ENCODE peak calls at places on chromosomes 16 and 17, in four cellular contexts. R, U, T and Y are unnamed samples.

GRCh38 chr17:67467500-67468481 is 90.7 kb downstream of the PITPNC1 start:
- DNase-seq in R (no peak), U (no peak), T (no peak), Y (no peak)

GRCh38 chr17:65261682-65262636 is 124.8 kb downstream of the RGS9 start:
- DNase-seq in R (no peak), U (no peak), T (peak; percentile 46), Y (peak; percentile 61)

GRCh38 chr17:18975597-18975996 is 23.6 kb downstream of the SLC5A10 start:
- DNase-seq in R (no peak), U (no peak), T (no peak), Y (no peak)

GRCh38 chr17:63506627-63507026 is 16.5 kb upstream of the KCNH6 start:
- DNase-seq in R (no peak), U (no peak), T (no peak), Y (no peak)

GRCh38 chr16:30921459-30921747 is 2.0 kb upstream of the FBXL19 start:
- DNase-seq in R (no peak), U (no peak), T (no peak), Y (no peak)

GRCh38 chr17:51857052-51857593 is 301.4 kb downstream of the CA10 start:
- DNase-seq in R (peak; percentile 63), U (peak; percentile 69), T (no peak), Y (no peak)

GRCh38 chr17:63665527-63666214 is 34.3 kb downstream of the LIMD2 start:
- DNase-seq in R (no peak), U (no peak), T (no peak), Y (no peak)

GRCh38 chr16:11800385-11800718 is 3.3 kb upstream of the ZC3H7A start:
- DNase-seq in R (no peak), U (no peak), T (no peak), Y (no peak)

GRCh38 chr17:51486091-51486490 is 225.7 kb downstream of the UTP18 start:
- DNase-seq in R (no peak), U (no peak), T (no peak), Y (no peak)

GRCh38 chr17:311119-311848 is 41.3 kb downstream of the RPH3AL start:
- DNase-seq in R (no peak), U (peak; percentile 42), T (no peak), Y (no peak)

GRCh38 chr17:36921131-36921851 is 16.0 kb upstream of the LHX1 start:
- DNase-seq in R (peak; percentile 92), U (peak; percentile 55), T (peak; percentile 61), Y (peak; percentile 47)

GRCh38 chr16:83926726-83927397 is 26.2 kb upstream of the OSGIN1 start:
- DNase-seq in R (peak; percentile 92), U (peak; percentile 90), T (peak; percentile 65), Y (peak; percentile 84)

GRCh38 chr16:31077024-31077423 is 2.8 kb downstream of the ZNF646 start:
- DNase-seq in R (no peak), U (no peak), T (no peak), Y (no peak)

GRCh38 chr16:49340466-49340865 is 33.1 kb upstream of the C16orf78 start:
- DNase-seq in R (no peak), U (no peak), T (no peak), Y (no peak)

GRCh38 chr17:18161226-18162094 is 22.2 kb upstream of the ALKBH5 start:
- DNase-seq in R (no peak), U (no peak), T (peak; percentile 27), Y (peak; percentile 33)

GRCh38 chr17:40443988-40444899 is 994 bp downstream of the IGFBP4 start:
- DNase-seq in R (peak; percentile 43), U (peak; percentile 39), T (peak; percentile 19), Y (peak; percentile 32)

GRCh38 chr16:477758-478157 is 49.8 kb upstream of the CAPN15 start:
- DNase-seq in R (no peak), U (no peak), T (no peak), Y (no peak)

GRCh38 chr17:47820023-47820789 is 1.4 kb downstream of the OSBPL7 start:
- DNase-seq in R (no peak), U (no peak), T (no peak), Y (no peak)

GRCh38 chr16:53629607-53630312 is 73.9 kb downstream of the RPGRIP1L start:
- DNase-seq in R (no peak), U (no peak), T (no peak), Y (no peak)

GRCh38 chr17:39628655-39629493 is 2.1 kb downstream of the PPP1R1B start:
- DNase-seq in R (no peak), U (no peak), T (no peak), Y (no peak)

GRCh38 chr16:51017969-51018368 is 133.1 kb downstream of the SALL1 start:
- DNase-seq in R (no peak), U (no peak), T (no peak), Y (no peak)

GRCh38 chr16:58402796-58403195 is 10.5 kb downstream of the GINS3 start:
- DNase-seq in R (no peak), U (no peak), T (peak; percentile 16), Y (no peak)
- H3K4me2 ChIP-seq in R (no peak overlapping the region), U (no peak overlapping the region), T (no peak overlapping the region), Y (no peak overlapping the region)

GRCh38 chr17:50371526-50371925 is 1.5 kb downstream of the MRPL27 start:
- DNase-seq in R (no peak), U (no peak), T (no peak), Y (no peak)

GRCh38 chr17:50372222-50372621 is 762 bp downstream of the MRPL27 start:
- DNase-seq in R (no peak), U (no peak), T (no peak), Y (no peak)

GRCh38 chr17:50370052-50370451 is 2.9 kb downstream of the MRPL27 start:
- DNase-seq in R (no peak), U (no peak), T (no peak), Y (no peak)

GRCh38 chr17:50373705-50374104 is 676 bp downstream of the EME1 start:
- DNase-seq in R (no peak), U (no peak), T (no peak), Y (no peak)

GRCh38 chr17:50372708-50373556 is at the start of the genes EME1 and MRPL27:
- DNase-seq in R (peak; percentile 95), U (peak; percentile 92), T (peak; percentile 84), Y (peak; percentile 93)
- H3K36me3 ChIP-seq in R (peaks cover 9% of the 10 kb centered on the region), U (peaks cover 18% of the 10 kb centered on the region), T (peaks cover 17% of the 10 kb centered on the region), Y (peaks cover 22% of the 10 kb centered on the region)

GRCh38 chr17:31841850-31842415 is 17.1 kb downstream of the COPRS start:
- DNase-seq in R (no peak), U (no peak), T (no peak), Y (no peak)

GRCh38 chr17:31838641-31839225 is 20.3 kb downstream of the COPRS start:
- DNase-seq in R (no peak), U (no peak), T (peak; percentile 66), Y (peak; percentile 15)

GRCh38 chr17:31843382-31843780 is 15.7 kb downstream of the COPRS start:
- DNase-seq in R (no peak), U (no peak), T (peak; percentile 54), Y (peak; percentile 26)

GRCh38 chr17:31842416-31843381 is 16.3 kb downstream of the COPRS start:
- DNase-seq in R (peak; percentile 83), U (peak; percentile 93), T (peak; percentile 77), Y (peak; percentile 80)
- H3K4me2 ChIP-seq in R (no peak overlapping the region), U (peak overlapping the region; percentile 28), T (peak overlapping the region; percentile 50), Y (peak overlapping the region; percentile 56)

GRCh38 chr17:77481476-77482374 is 341.0 kb downstream of the SEC14L1 start:
- DNase-seq in R (no peak), U (no peak), T (no peak), Y (no peak)

GRCh38 chr17:77483128-77483598 is 342.4 kb downstream of the SEC14L1 start:
- DNase-seq in R (no peak), U (no peak), T (no peak), Y (no peak)

GRCh38 chr17:77482375-77483127 is 341.8 kb downstream of the SEC14L1 start:
- DNase-seq in R (no peak), U (no peak), T (no peak), Y (no peak)

GRCh38 chr17:77485089-77485833 is 344.5 kb downstream of the SEC14L1 start:
- DNase-seq in R (no peak), U (no peak), T (no peak), Y (no peak)

GRCh38 chr17:77484096-77484495 is 343.3 kb downstream of the SEC14L1 start:
- DNase-seq in R (no peak), U (no peak), T (no peak), Y (no peak)
- H3K36me3 ChIP-seq in R (peaks cover 16% of the 10 kb centered on the region), U (no peaks in the 10 kb centered on the region), T (peaks cover 49% of the 10 kb centered on the region), Y (peaks cover 5% of the 10 kb centered on the region)

DNA sequence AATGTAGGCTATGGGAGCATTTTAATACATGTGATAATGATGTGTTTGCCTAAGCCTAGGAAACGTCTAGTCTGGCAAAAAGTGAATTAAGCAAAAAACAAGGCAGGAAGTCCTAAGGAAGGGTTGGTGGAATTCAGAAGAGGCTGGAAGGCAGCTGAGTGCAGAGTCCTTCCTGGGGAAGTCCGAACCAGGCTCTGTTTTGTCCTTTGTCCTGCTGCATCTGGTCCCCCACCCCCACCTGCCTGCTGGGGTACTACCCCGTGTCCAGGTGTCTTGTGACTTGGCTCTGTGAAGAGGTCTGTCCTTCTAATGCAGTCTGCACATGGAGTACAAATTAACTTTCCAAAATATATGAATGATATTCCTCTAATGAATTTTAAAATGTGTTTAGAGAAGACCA is 1.6 kb upstream of the MYH10 start:
- DNase-seq in R (peak; percentile 46), U (peak; percentile 66), T (no peak), Y (no peak)
- H3K4me2 ChIP-seq in R (no peak overlapping the region), U (peak overlapping the region; percentile 79), T (no peak overlapping the region), Y (no peak overlapping the region)

GRCh38 chr17:80918731-80919130 is 72.9 kb upstream of the CHMP6 start:
- DNase-seq in R (no peak), U (no peak), T (no peak), Y (no peak)
- H3K36me3 ChIP-seq in R (no peaks in the 10 kb centered on the region), U (no peaks in the 10 kb centered on the region), T (peaks cover 28% of the 10 kb centered on the region), Y (no peaks in the 10 kb centered on the region)

GRCh38 chr17:72115789-72116520 is 4.9 kb upstream of the SOX9 start:
- DNase-seq in R (no peak), U (peak; percentile 78), T (no peak), Y (no peak)
- H3K4me2 ChIP-seq in R (peak overlapping the region; percentile 94), U (peak overlapping the region; percentile 85), T (no peak overlapping the region), Y (no peak overlapping the region)

DNA sequence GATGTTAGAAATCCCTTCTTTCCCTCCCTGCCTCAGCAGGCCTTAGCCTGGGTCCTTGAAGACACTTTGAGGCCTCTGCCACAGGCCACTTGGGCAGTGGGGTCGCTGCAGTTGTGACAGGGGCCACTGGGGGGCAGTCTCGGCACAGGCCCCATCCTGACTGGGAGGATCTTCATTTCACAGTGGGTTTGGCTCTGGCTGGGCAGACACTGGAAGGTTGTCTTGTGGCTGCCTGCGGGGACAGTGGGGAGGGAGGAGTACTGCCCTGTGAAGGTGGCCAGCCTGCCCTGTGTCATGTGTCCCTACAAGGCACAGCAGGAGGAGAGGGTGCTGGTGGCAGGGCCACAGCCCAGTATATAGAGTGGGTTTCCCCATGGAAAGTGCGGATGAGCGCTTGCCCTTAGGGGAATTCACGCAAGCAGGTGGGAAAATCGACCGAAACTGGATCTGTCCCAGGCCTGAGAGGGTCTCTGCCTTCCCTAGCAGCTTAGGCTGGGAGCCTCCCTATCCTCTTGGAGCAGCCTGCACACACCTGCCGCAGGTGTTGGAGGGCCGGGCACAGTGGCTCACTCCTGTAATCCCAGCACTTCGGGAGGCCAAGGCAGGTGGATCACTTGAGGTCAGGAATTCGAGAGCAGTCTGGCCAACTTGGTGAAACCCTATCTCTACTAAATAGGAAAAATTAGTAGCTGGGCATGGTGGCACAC is 28.8 kb downstream of the GINS2 start:
- DNase-seq in R (peak; percentile 83), U (peak; percentile 81), T (peak; percentile 41), Y (peak; percentile 62)
- H3K36me3 ChIP-seq in R (peaks cover 19% of the 10 kb centered on the region), U (peaks cover 20% of the 10 kb centered on the region), T (peaks cover 81% of the 10 kb centered on the region), Y (peaks cover 20% of the 10 kb centered on the region)

GRCh38 chr17:7912927-7913524 is 3.1 kb downstream of the RNF227 start:
- DNase-seq in R (peak; percentile 87), U (peak; percentile 84), T (peak; percentile 80), Y (peak; percentile 80)
- H3K4me2 ChIP-seq in R (no peak overlapping the region), U (no peak overlapping the region), T (no peak overlapping the region), Y (no peak overlapping the region)

GRCh38 chr16:64545769-64546168 is 576.1 kb downstream of the CDH11 start:
- DNase-seq in R (no peak), U (no peak), T (no peak), Y (no peak)
- H3K36me3 ChIP-seq in R (no peaks in the 10 kb centered on the region), U (no peaks in the 10 kb centered on the region), T (no peaks in the 10 kb centered on the region), Y (no peaks in the 10 kb centered on the region)